ENCODE peak calls at places on chromosomes 11 and 22, in four cellular contexts. K is SK-N-MC; D is stimulated activated CD8-positive, alpha-beta memory T cell treated with anti-CD3 and anti-CD28 coated beads, Interleukin-2, amount 100 ng/mL, for 48 hours; R is cerebellar nuclear complex. T is an unnamed sample.

GRCh38 chr22:39519681-39520053 is 695 bp upstream of the ATF4 start:
- DNase-seq in K (no peak), D (no peak), R (no peak), T (no peak)

GRCh38 chr11:11316651-11317050 is 36.4 kb downstream of the CSNK2A3 start:
- DNase-seq in K (no peak), D (no peak), R (no peak), T (no peak)

GRCh38 chr11:43928721-43929120 is 13.7 kb upstream of the C11orf96 start:
- DNase-seq in K (no peak), D (no peak), R (no peak), T (no peak)

GRCh38 chr11:120525285-120526085 is 13.9 kb downstream of the GRIK4 start:
- DNase-seq in K (no peak), D (no peak), R (no peak), T (no peak)

GRCh38 chr11:121965330-121965729 is 150.7 kb downstream of the BLID start:
- DNase-seq in K (no peak), D (no peak), R (no peak), T (no peak)

GRCh38 chr11:62974848-62975522 is 9.8 kb downstream of the SLC22A6 start:
- DNase-seq in K (no peak), D (peak; percentile 8), R (no peak), T (no peak)

GRCh38 chr11:88813233-88813915 is 252.4 kb downstream of the GRM5 start:
- DNase-seq in K (no peak), D (no peak), R (no peak), T (no peak)

GRCh38 chr22:37623075-37624016 is 14.7 kb downstream of the GGA1 start:
- DNase-seq in K (no peak), D (peak; percentile 66), R (no peak), T (no peak)

GRCh38 chr11:120141144-120142071 is 3.5 kb upstream of the TRIM29 start:
- DNase-seq in K (no peak), D (no peak), R (no peak), T (no peak)

GRCh38 chr22:19120829-19121630 is 1.2 kb downstream of the DGCR2 start:
- DNase-seq in K (no peak), D (no peak), R (no peak), T (no peak)

GRCh38 chr11:66242085-66242765 is 26.2 kb upstream of the RAB1B start:
- DNase-seq in K (no peak), D (no peak), R (no peak), T (no peak)

GRCh38 chr11:2138436-2139117 is 612 bp downstream of the IGF2 start:
- DNase-seq in K (no peak), D (no peak), R (no peak), T (no peak)

T was measured in CMK.